ENCODE peak calls at places on chromosome 18, in four cellular contexts. Y is IMR-90, L is neuronal stem cell, A is mesendoderm. X is an unnamed sample.

GRCh38 chr18:76565238-76566173 is 70.5 kb upstream of the ZNF516 start:
- DNase-seq in A (peak), L (peak), Y (peak), X (peak)

GRCh38 chr18:50401888-50402287 is 27.0 kb downstream of the SKA1 start:
- DNase-seq in A (peak), L (no peak), Y (peak), X (no peak)

GRCh38 chr18:47149457-47150028 is 757 bp downstream of the HDHD2 start:
- DNase-seq in L (no peak), Y (peak), A (peak), X (no peak)

GRCh38 chr18:7535436-7536190 is 31.5 kb upstream of the PTPRM start:
- DNase-seq in A (no peak), Y (peak), L (no peak), X (peak)

GRCh38 chr18:57803119-57803969 is at the start of gene ATP8B1:
- DNase-seq in Y (peak), A (peak), L (peak), X (peak)

GRCh38 chr18:24470022-24470618 is 9.7 kb downstream of the HRH4 start:
- DNase-seq in A (no peak), L (no peak), Y (no peak), X (no peak)

GRCh38 chr18:9658111-9658641 is 43.8 kb upstream of the PPP4R1 start:
- DNase-seq in A (no peak), L (no peak), Y (no peak), X (peak)

GRCh38 chr18:76686737-76687231 is 135.6 kb upstream of the ZNF236 start:
- DNase-seq in L (peak), Y (peak), A (peak), X (peak)

GRCh38 chr18:23977709-23978483 is 36.7 kb upstream of the TTC39C start:
- DNase-seq in A (no peak), L (no peak), Y (peak), X (no peak)

GRCh38 chr18:57175550-57175949 is 28.7 kb downstream of the BOD1L2 start:
- DNase-seq in Y (no peak), L (no peak), A (no peak), X (no peak)

GRCh38 chr18:48641981-48642380 is 103.2 kb downstream of the CTIF start:
- DNase-seq in Y (peak), A (no peak), L (no peak), X (no peak)

GRCh38 chr18:73168171-73168570 is 300.4 kb upstream of the NETO1 start:
- DNase-seq in L (no peak), Y (no peak), A (no peak), X (no peak)

GRCh38 chr18:75167759-75168211 is 41.2 kb downstream of the PTGR3 start:
- DNase-seq in L (no peak), Y (peak), A (no peak), X (no peak)

GRCh38 chr18:65620076-65620696 is 130.6 kb upstream of the CDH7 start:
- DNase-seq in Y (no peak), A (no peak), L (no peak), X (no peak)

GRCh38 chr18:65754121-65754520 is 3.3 kb downstream of the CDH7 start:
- DNase-seq in A (peak), L (no peak), Y (no peak), X (no peak)

GRCh38 chr18:28075501-28075900 is 101.4 kb downstream of the CDH2 start:
- DNase-seq in A (peak), L (no peak), Y (no peak), X (peak)

GRCh38 chr18:7950380-7951143 is 383.4 kb downstream of the PTPRM start:
- DNase-seq in Y (peak), L (no peak), A (peak), X (peak)

GRCh38 chr18:56861244-56861643 is 210.1 kb downstream of the WDR7 start:
- DNase-seq in L (no peak), A (no peak), Y (no peak), X (no peak)

GRCh38 chr18:80179857-80180558 is 67.3 kb downstream of the PARD6G start:
- DNase-seq in Y (no peak), L (no peak), A (no peak), X (no peak)

GRCh38 chr18:51196811-51197660 is 445 bp downstream of the MEX3C start:
- DNase-seq in A (peak), L (peak), Y (peak), X (peak)

GRCh38 chr18:23918395-23919032 is 96.0 kb upstream of the TTC39C start:
- DNase-seq in A (peak), Y (peak), L (peak), X (peak)

GRCh38 chr18:44601447-44601846 is 79.2 kb upstream of the SETBP1 start:
- DNase-seq in L (no peak), A (no peak), Y (peak), X (peak)

GRCh38 chr18:41949206-41949920 is 5.7 kb upstream of the PIK3C3 start:
- DNase-seq in L (no peak), Y (peak), A (no peak), X (no peak)

GRCh38 chr18:9055185-9055584 is 47.3 kb upstream of the NDUFV2 start:
- DNase-seq in A (no peak), Y (peak), L (no peak), X (no peak)

GRCh38 chr18:58176915-58177717 is 133.1 kb downstream of the NEDD4L start:
- DNase-seq in Y (peak), A (no peak), L (no peak), X (no peak)

GRCh38 chr18:36441426-36441870 is 143.9 kb downstream of the FHOD3 start:
- DNase-seq in Y (no peak), A (no peak), L (no peak), X (peak)

GRCh38 chr18:31487251-31488015 is 10.5 kb upstream of the DSG2 start:
- DNase-seq in A (no peak), Y (peak), L (no peak), X (peak)

GRCh38 chr18:2916184-2916583 is 69.4 kb downstream of the EMILIN2 start:
- DNase-seq in A (peak), L (no peak), Y (no peak), X (no peak)
- H3K27ac ChIP-seq in A (no peak), L (no peak), Y (no peak), X (no peak)

GRCh38 chr18:21600526-21601410 is at the start of gene ESCO1:
- DNase-seq in Y (peak), A (peak), L (peak), X (peak)

GRCh38 chr18:21602302-21602592 is 1.7 kb upstream of the ESCO1 start:
- DNase-seq in Y (no peak), A (no peak), L (no peak), X (no peak)

GRCh38 chr18:21598726-21599584 is 1.5 kb downstream of the ESCO1 start:
- DNase-seq in A (peak), L (no peak), Y (no peak), X (peak)

GRCh38 chr18:21597616-21598015 is 2.9 kb downstream of the ESCO1 start:
- DNase-seq in L (no peak), Y (no peak), A (no peak), X (no peak)

GRCh38 chr18:21599585-21600525 is 649 bp downstream of the ESCO1 start:
- DNase-seq in Y (peak), A (peak), L (no peak), X (peak)
- H2BK120ac ChIP-seq in Y (peak), A (no peak), L (no peak), X (peak)

GRCh38 chr18:79068299-79068945 is 772 bp upstream of the ATP9B start:
- DNase-seq in L (no peak), A (peak), Y (no peak), X (no peak)
- H3K27ac ChIP-seq in L (no peak), A (no peak), Y (peak), X (no peak)

DNA sequence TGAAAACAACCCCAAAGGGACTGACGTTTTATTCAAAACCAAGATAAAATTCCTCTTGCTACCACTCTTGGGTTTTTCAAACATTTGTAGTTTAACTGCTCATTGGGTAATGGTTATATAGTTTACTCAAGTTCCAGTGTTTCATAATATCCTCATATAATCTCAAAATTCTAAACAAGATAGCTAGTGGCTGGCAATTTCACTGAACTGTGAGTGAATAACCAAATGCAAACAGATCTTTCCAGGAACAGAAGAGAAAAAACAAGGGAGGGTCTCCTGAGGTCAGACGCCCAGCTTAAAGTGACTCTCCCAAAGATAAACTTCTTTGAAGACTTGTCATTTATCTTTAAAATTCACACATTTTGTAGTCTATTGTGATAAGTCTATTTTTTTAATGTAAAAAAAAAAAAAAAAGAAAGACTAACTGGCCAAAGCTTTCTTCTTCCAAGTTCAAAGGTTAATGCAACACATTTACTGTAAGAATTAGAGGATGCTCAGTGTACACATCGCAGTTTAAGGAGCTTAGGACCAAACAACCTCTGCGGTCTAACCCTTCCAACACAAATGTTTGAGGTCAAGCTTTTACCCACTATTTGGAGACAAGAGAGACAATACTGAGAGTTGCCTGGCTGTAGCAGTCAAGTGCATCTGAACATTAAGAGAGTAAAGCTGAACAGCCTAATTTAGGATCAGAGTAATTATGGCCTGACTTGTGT is 26.6 kb downstream of the LPIN2 start:
- DNase-seq in A (no peak), L (no peak), Y (peak), X (no peak)
- H2BK120ac ChIP-seq in A (no peak), L (no peak), Y (peak), X (no peak)

DNA sequence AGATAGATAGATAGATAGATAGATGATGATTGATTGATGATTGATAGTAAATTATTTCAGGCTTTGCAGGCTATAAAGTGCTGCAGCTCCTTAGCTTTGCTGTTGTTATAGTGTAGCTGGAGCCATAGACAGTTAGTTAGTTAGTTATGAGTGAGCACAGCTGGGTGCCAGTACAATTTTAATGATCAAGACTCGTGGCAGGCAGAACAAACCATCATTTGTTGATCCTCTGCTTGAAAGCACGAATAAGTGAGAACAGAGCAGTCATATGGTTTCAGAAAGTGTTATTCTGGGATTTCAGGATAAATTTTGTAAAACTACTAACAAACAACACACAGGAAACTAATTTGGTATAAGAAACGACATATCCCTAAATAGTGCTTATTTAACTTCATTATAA is 53.9 kb downstream of the THOC1 start:
- DNase-seq in L (no peak), A (no peak), Y (no peak), X (no peak)
- H3K27ac ChIP-seq in L (no peak), A (no peak), Y (no peak), X (no peak)

DNA sequence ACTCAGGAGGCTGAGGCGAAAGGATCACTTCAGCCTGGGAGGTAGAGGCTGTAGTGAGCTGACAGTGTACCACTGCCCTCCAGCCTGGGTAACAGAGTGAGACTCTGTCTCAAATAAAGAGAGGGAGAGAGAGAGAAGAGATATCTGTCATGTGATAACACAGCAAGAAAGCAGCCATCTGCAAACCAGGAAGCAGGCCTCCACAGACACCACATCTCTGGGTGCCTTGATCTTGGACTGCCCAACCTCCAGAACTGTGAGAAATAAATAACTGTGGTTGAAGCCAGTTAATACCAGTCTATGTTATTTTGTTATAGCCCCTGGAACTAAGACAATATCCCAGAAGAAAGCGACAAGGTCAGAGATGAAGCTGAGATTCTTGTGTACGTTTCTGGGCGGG is 2.6 kb upstream of the CCDC68 start:
- DNase-seq in L (no peak), Y (no peak), A (no peak), X (no peak)
- H2BK120ac ChIP-seq in L (no peak), Y (peak), A (no peak), X (no peak)

GRCh38 chr18:12821408-12821807 is 62.6 kb downstream of the PTPN2 start:
- DNase-seq in Y (no peak), L (no peak), A (peak), X (no peak)
- H3K27ac ChIP-seq in Y (no peak), L (no peak), A (no peak), X (no peak)

GRCh38 chr18:22171263-22171838 is 2.0 kb downstream of the GATA6 start:
- DNase-seq in A (no peak), L (no peak), Y (no peak), X (no peak)

GRCh38 chr18:22173221-22173927 is 4.0 kb downstream of the GATA6 start:
- DNase-seq in Y (no peak), L (no peak), A (no peak), X (no peak)

GRCh38 chr18:22172594-22173049 is 3.2 kb downstream of the GATA6 start:
- DNase-seq in A (no peak), L (no peak), Y (no peak), X (no peak)

GRCh38 chr18:22170421-22171262 is 1.3 kb downstream of the GATA6 start:
- DNase-seq in A (peak), L (no peak), Y (peak), X (peak)

DNA sequence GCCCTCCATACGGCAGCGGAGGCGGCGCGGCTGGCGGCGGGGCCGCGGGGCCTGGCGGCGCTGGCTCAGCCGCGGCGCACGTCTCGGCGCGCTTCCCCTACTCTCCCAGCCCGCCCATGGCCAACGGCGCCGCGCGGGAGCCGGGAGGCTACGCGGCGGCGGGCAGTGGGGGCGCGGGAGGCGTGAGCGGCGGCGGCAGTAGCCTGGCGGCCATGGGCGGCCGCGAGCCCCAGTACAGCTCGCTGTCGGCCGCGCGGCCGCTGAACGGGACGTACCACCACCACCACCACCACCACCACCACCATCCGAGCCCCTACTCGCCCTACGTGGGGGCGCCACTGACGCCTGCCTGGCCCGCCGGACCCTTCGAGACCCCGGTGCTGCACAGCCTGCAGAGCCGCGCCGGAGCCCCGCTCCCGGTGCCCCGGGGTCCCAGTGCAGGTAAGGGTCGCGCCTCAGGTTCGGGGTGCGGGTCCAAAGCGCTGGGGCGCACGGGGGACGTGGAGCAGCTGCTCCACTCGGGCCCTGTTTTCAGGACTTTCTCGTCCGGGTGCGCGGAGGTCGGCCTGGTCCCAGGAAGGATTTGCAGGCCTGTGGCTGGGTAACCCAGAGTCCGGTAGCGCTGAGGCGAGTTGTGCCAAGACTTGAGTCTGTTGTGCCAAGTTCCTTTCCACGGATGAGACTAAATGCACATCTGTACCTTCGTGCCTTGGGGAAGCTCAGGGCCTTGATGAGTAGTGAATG is 2.6 kb downstream of the GATA6 start:
- DNase-seq in L (no peak), Y (no peak), A (no peak), X (peak)
- H2BK120ac ChIP-seq in L (no peak), Y (no peak), A (peak), X (no peak)

DNA sequence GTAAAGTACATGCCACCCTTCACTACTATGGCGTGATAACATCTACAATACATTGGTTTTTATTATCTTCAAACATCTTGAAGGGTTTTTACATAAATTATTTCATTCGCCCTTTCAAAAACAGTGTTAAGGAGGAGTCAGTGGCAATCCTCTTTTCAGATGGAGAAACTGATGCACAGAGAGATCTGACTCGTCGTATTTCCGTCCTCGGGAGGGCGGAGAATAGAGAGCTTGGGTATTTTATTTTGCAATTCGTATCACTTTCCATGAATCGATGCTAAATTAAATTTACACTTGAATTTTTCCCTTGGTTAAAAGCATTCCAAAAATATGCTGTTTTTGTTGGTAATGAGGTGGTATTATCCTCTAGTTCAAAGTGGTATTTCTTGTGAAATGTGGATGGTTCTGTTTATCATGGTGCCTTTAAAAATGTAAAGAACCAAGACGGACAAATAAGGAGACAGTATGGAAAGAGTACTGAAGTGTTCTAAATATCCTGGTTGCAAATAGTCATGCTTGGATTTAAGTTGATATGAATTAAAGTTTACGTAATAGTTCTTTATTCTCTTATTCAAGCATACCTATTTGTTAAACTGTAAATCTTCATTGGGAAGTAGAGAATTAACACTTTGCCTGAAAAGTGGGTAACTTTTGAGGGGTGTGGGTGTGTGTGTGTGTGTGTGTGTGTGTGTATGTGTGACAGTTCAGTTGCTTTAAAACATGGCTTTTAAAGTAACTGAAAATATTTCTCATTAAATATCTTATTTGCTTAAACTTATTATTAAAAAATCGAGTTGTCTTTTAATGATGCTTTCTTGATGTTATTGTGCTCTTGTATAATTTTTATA is 5.6 kb downstream of the PHLPP1 start:
- DNase-seq in Y (no peak), A (no peak), L (no peak), X (no peak)
- H3K27ac ChIP-seq in Y (no peak), A (no peak), L (no peak), X (no peak)

GRCh38 chr18:59866551-59866950 is 33.2 kb upstream of the PMAIP1 start:
- DNase-seq in Y (no peak), L (no peak), A (no peak), X (no peak)
- H2BK120ac ChIP-seq in Y (no peak), L (no peak), A (no peak), X (no peak)